ENCODE peak calls at places on chromosomes 12 and 14, in nine cellular contexts. Y is uterus; K is natural killer cell; Q is AG10803; G is activated CD8-positive, alpha-beta T cell treated with anti-CD3 and anti-CD28 coated beads for 36 hours; V is GM13976; J is MCF 10A; H is neural progenitor cell; T is endothelial cell. R is an unnamed sample.

GRCh38 chr12:59839514-59839913 is 243.7 kb downstream of the SLC16A7 start:
- DNase-seq in Y (no peak), K (no peak), Q (no peak), G (no peak), V (no peak), J (no peak), H (no peak), T (no peak), R (no peak)

GRCh38 chr14:91323671-91324605 is 79.4 kb upstream of the GPR68 start:
- DNase-seq in Y (peak), K (peak), Q (peak), G (peak), V (peak), J (peak), H (peak), T (peak), R (peak)

GRCh38 chr12:52019123-52019770 is 12.5 kb downstream of the TAMALIN start:
- DNase-seq in Y (no peak), K (no peak), Q (no peak), G (no peak), V (no peak), J (no peak), H (no peak), T (no peak), R (no peak)

GRCh38 chr14:90609376-90609775 is 206.9 kb downstream of the TTC7B start:
- DNase-seq in Y (no peak), K (no peak), Q (no peak), G (no peak), V (no peak), J (no peak), H (no peak), T (no peak), R (no peak)

GRCh38 chr14:99530407-99530806 is 49.2 kb downstream of the CCNK start:
- DNase-seq in Y (no peak), K (no peak), Q (no peak), G (no peak), V (no peak), J (no peak), H (no peak), T (no peak), R (no peak)

GRCh38 chr12:56078427-56078826 is 1.5 kb upstream of the ERBB3 start:
- DNase-seq in Y (no peak), K (no peak), Q (no peak), G (no peak), V (no peak), J (no peak), H (no peak), T (no peak), R (no peak)

GRCh38 chr14:95143813-95144620 is 13.3 kb downstream of the DICER1 start:
- DNase-seq in Y (no peak), K (no peak), Q (peak), G (no peak), V (no peak), J (no peak), H (no peak), T (no peak), R (no peak)

GRCh38 chr12:78680596-78680995 is 184.0 kb upstream of the SYT1 start:
- DNase-seq in Y (no peak), K (no peak), Q (no peak), G (no peak), V (no peak), J (no peak), H (peak), T (no peak), R (no peak)

GRCh38 chr12:86662464-86662863 is 406.3 kb upstream of the MGAT4C start:
- DNase-seq in Y (no peak), K (no peak), Q (no peak), G (no peak), V (no peak), J (no peak), H (no peak), T (no peak), R (no peak)

GRCh38 chr12:22299294-22299912 is 35.1 kb downstream of the ST8SIA1 start:
- DNase-seq in Y (no peak), K (no peak), Q (no peak), G (no peak), V (no peak), J (peak), H (peak), T (no peak), R (no peak)

GRCh38 chr12:26345471-26346003 is 150.2 kb downstream of the SSPN start:
- DNase-seq in Y (no peak), K (no peak), Q (no peak), G (no peak), V (no peak), J (no peak), H (no peak), T (no peak), R (no peak)

GRCh38 chr14:99192823-99193222 is 79.2 kb downstream of the BCL11B start:
- DNase-seq in Y (no peak), K (no peak), Q (no peak), G (peak), V (no peak), J (no peak), H (no peak), T (no peak), R (no peak)

GRCh38 chr12:124536613-124537012 is 30.8 kb downstream of the NCOR2 start:
- DNase-seq in Y (no peak), K (no peak), Q (peak), G (no peak), V (no peak), J (no peak), H (no peak), T (no peak), R (no peak)

GRCh38 chr14:65164068-65164824 is 61.9 kb upstream of the MAX start:
- DNase-seq in Y (no peak), K (no peak), Q (peak), G (peak), V (peak), J (peak), H (peak), T (peak), R (no peak)

GRCh38 chr12:10941916-10942607 is 3.0 kb upstream of the TAS2R14 start:
- DNase-seq in Y (no peak), K (no peak), Q (no peak), G (peak), V (no peak), J (peak), H (no peak), T (no peak), R (no peak)

GRCh38 chr14:102699416-102700110 is 77.7 kb upstream of the TRAF3 start:
- DNase-seq in Y (no peak), K (no peak), Q (no peak), G (no peak), V (no peak), J (no peak), H (no peak), T (no peak), R (no peak)

GRCh38 chr14:79809849-79810612 is 401.3 kb downstream of the DIO2 start:
- DNase-seq in Y (no peak), K (no peak), Q (no peak), G (no peak), V (no peak), J (peak), H (peak), T (no peak), R (no peak)

GRCh38 chr12:57745485-57745881 is 644 bp downstream of the TSPAN31 start:
- DNase-seq in Y (no peak), K (no peak), Q (no peak), G (no peak), V (no peak), J (no peak), H (peak), T (no peak), R (no peak)

GRCh38 chr14:65373671-65374039 is 38.9 kb upstream of the FUT8 start:
- DNase-seq in Y (no peak), K (no peak), Q (peak), G (no peak), V (no peak), J (no peak), H (no peak), T (no peak), R (no peak)

GRCh38 chr12:88501976-88502938 is 78.0 kb downstream of the KITLG start:
- DNase-seq in Y (no peak), K (no peak), Q (peak), G (no peak), V (no peak), J (peak), H (no peak), T (no peak), R (no peak)

GRCh38 chr14:90446405-90446804 is 49.6 kb downstream of the CALM1 start:
- DNase-seq in Y (no peak), K (no peak), Q (no peak), G (no peak), V (no peak), J (no peak), H (no peak), T (no peak), R (no peak)

GRCh38 chr12:85405781-85406522 is 125.9 kb downstream of the ALX1 start:
- DNase-seq in Y (no peak), K (no peak), Q (peak), G (no peak), V (no peak), J (peak), H (peak), T (no peak), R (no peak)

GRCh38 chr14:73785336-73785833 is 66.2 kb upstream of the PTGR2 start:
- DNase-seq in Y (peak), K (peak), Q (peak), G (no peak), V (no peak), J (no peak), H (peak), T (peak), R (peak)

GRCh38 chr14:39768579-39768978 is 336.3 kb upstream of the FBXO33 start:
- DNase-seq in Y (no peak), K (no peak), Q (no peak), G (no peak), V (no peak), J (no peak), H (no peak), T (no peak), R (no peak)

GRCh38 chr12:113647048-113647447 is 175.4 kb upstream of the LHX5 start:
- DNase-seq in Y (no peak), K (no peak), Q (no peak), G (peak), V (no peak), J (peak), H (peak), T (peak), R (no peak)
- TF ChIP-seq CTCF in Y (no peak), K (no peak), Q (no peak), G (peak), V (no peak), J (no peak), H (peak), T (peak), R (no peak)

GRCh38 chr12:111143216-111143756 is 222.9 kb upstream of the MYL2 start:
- DNase-seq in Y (no peak), K (no peak), Q (no peak), G (no peak), V (no peak), J (no peak), H (no peak), T (no peak), R (no peak)
- TF ChIP-seq CTCF in Y (no peak), K (no peak), Q (no peak), G (no peak), V (no peak), J (no peak), H (no peak), T (no peak), R (no peak)

DNA sequence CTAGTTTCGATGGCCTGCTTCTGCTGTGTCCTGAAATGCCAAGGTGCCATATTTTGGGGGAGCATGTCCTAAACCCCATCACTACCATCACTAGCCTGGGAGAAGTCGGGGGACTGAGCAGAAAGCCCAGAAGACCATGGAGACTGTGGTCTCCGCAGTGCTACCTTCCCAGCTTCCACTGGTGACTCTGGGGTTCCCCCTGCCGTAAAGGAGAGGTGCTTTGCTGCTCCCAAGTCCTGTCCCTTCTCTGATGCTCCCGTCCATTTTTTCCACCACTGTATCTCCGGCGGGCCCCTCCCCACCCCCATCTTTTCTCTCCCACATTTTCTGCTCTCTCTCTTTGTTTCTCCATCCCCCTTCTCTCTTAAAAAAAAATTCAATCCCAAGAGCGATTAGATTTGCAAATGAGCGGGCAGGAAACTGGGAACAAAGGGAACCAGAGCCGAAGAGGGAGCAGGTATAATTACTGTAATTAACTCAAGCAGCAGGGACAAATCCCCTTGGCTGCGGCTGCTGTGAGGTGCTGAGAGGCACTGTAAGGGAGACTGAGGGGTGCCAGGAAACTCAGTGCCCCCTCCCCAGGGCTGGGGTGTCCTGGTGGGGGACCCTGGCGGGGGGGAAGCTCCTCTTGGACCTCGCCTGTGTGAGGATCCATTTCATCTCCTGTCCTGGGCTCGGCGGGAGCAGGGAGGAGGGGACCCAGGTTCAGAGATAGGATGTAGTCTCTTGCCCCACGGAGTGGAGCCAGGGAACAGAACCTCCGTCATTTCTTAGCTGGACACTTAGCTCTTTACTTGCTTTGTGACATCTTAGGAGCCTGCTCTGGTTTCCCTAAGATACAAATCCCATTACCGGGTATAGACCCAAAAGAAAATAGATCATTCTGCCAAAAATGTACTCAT is 140.5 kb upstream of the NRXN3 start:
- DNase-seq in Y (no peak), K (no peak), Q (no peak), G (no peak), V (no peak), J (no peak), H (peak), T (no peak), R (no peak)
- TF ChIP-seq CTCF in Y (no peak), K (no peak), Q (peak), G (no peak), V (no peak), J (no peak), H (peak), T (no peak), R (no peak)

GRCh38 chr12:23504043-23504442 is 445.4 kb downstream of the SOX5 start:
- DNase-seq in Y (no peak), K (no peak), Q (no peak), G (no peak), V (no peak), J (no peak), H (no peak), T (no peak), R (no peak)
- TF ChIP-seq CTCF in Y (no peak), K (no peak), Q (no peak), G (no peak), V (no peak), J (no peak), H (peak), T (no peak), R (no peak)

GRCh38 chr14:28773917-28774691 is 7.5 kb downstream of the FOXG1 start:
- DNase-seq in Y (no peak), K (no peak), Q (peak), G (no peak), V (peak), J (no peak), H (peak), T (peak), R (no peak)
- TF ChIP-seq CTCF in Y (no peak), K (no peak), Q (peak), G (no peak), V (peak), J (no peak), H (peak), T (no peak), R (no peak)

GRCh38 chr12:121791671-121792496 is 1.6 kb downstream of the RHOF start:
- DNase-seq in Y (no peak), K (peak), Q (no peak), G (peak), V (no peak), J (peak), H (no peak), T (no peak), R (no peak)
- TF ChIP-seq CTCF in Y (no peak), K (no peak), Q (no peak), G (no peak), V (no peak), J (no peak), H (no peak), T (no peak), R (no peak)

DNA sequence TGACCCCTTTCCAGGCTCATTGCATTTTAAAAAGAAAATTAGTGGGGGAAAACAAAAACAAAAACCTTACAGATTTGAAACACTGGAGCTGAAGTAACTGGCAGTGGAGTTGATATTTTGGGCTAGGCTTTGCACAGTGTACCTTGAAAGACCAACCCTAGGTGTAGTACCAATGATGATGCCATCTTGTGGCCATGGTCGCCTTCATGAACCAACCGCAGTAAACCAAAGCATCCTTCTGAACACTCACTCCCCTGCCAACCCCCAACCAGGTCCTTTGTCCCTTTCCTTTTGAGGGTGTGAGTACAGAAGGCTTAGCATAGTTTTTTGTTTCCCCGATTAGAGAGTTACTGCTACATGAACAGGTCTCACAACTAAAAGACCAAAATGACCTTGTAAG is 5.9 kb downstream of the TOMM20L start:
- DNase-seq in Y (no peak), K (no peak), Q (no peak), G (no peak), V (no peak), J (peak), H (peak), T (no peak), R (no peak)
- TF ChIP-seq CTCF in Y (no peak), K (no peak), Q (no peak), G (no peak), V (no peak), J (no peak), H (peak), T (no peak), R (no peak)

GRCh38 chr14:104773505-104774452 is 20.8 kb downstream of the SIVA1 start:
- DNase-seq in Y (no peak), K (no peak), Q (no peak), G (no peak), V (no peak), J (no peak), H (no peak), T (no peak), R (no peak)
- TF ChIP-seq CTCF in Y (no peak), K (no peak), Q (no peak), G (no peak), V (no peak), J (no peak), H (no peak), T (no peak), R (no peak)

GRCh38 chr14:55297611-55298323 is 26.5 kb downstream of the FBXO34 start:
- DNase-seq in Y (no peak), K (no peak), Q (no peak), G (peak), V (peak), J (peak), H (no peak), T (no peak), R (no peak)
- TF ChIP-seq CTCF in Y (no peak), K (no peak), Q (no peak), G (no peak), V (no peak), J (peak), H (no peak), T (no peak), R (no peak)

GRCh38 chr14:35879141-35879648 is 53.1 kb downstream of the BRMS1L start:
- DNase-seq in Y (no peak), K (no peak), Q (peak), G (no peak), V (no peak), J (peak), H (no peak), T (no peak), R (no peak)

GRCh38 chr14:35881280-35881679 is 55.1 kb downstream of the BRMS1L start:
- DNase-seq in Y (no peak), K (no peak), Q (no peak), G (no peak), V (no peak), J (no peak), H (no peak), T (no peak), R (no peak)

GRCh38 chr14:35878272-35879140 is 52.4 kb downstream of the BRMS1L start:
- DNase-seq in Y (peak), K (no peak), Q (peak), G (no peak), V (no peak), J (peak), H (no peak), T (no peak), R (no peak)

GRCh38 chr14:35879654-35880249 is 53.6 kb downstream of the BRMS1L start:
- DNase-seq in Y (no peak), K (no peak), Q (peak), G (no peak), V (peak), J (peak), H (peak), T (no peak), R (no peak)

DNA sequence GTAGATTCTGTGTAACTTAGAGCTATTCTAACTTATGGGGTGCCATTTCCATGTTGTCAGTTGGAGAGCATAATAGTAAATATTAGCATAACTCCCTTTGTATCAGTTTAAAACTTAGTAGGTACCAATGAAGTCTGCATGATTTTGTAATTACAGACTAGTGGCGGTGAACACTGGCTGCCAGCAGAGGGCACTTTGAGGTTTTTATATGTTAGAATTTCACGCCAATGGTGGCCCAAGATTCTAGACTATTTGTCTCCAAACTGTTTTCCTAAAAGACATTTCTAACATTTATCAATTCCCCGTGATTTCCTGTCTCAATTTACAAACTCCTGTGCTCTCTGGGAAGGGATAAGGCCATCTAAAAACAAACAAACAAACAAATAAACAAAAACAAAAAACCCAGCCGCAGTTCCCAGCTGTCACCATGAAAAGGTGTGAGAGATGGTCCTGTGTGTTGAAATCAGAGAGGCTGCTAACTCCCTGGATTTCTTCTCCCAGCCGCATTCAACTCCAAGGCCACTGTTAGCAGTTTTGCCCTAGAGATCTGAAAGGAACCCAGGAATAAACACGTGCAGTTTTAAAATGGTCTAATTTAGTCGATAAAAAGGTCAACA is 57.6 kb downstream of the BRMS1L start:
- DNase-seq in Y (no peak), K (no peak), Q (peak), G (peak), V (peak), J (peak), H (peak), T (peak), R (no peak)
- TF ChIP-seq CTCF in Y (no peak), K (no peak), Q (peak), G (peak), V (peak), J (peak), H (peak), T (peak), R (peak)